ENCODE peak calls at places on chromosomes 13 and 19, in eight cellular contexts. P is ovary, M is body of pancreas, K is GM12892, N is Peyer's patch, F is lower leg skin, J is A549, A is tibial nerve. L is an unnamed sample.

GRCh38 chr19:30135358-30135757 is 193.3 kb downstream of the URI1 start:
- DNase-seq in P (no peak), J (no peak), A (no peak), M (no peak), K (no peak), N (no peak), F (no peak), L (no peak)

GRCh38 chr19:6132482-6132881 is 3.0 kb upstream of the ACSBG2 start:
- DNase-seq in F (no peak), P (no peak), J (no peak), M (no peak), N (no peak), A (no peak), K (no peak), L (no peak)

GRCh38 chr13:34750078-34750703 is 191.9 kb upstream of the NBEA start:
- DNase-seq in J (no peak), P (peak), A (no peak), M (peak), K (no peak), N (no peak), F (no peak), L (peak)

GRCh38 chr13:42330991-42331390 is 59.0 kb downstream of the AKAP11 start:
- DNase-seq in K (no peak), N (no peak), A (no peak), J (no peak), F (no peak), P (no peak), M (no peak), L (no peak)

GRCh38 chr13:20219585-20219984 is 12.5 kb downstream of the GJB6 start:
- DNase-seq in M (no peak), J (no peak), A (no peak), K (no peak), F (no peak), N (no peak), P (no peak), L (no peak)

GRCh38 chr19:45769054-45769782 is at the start of gene SIX5:
- DNase-seq in N (peak), A (peak), P (peak), F (peak), J (peak), K (peak), M (peak), L (peak)

GRCh38 chr19:50795665-50796073 is 5.5 kb downstream of the ACP4 start:
- DNase-seq in P (no peak), J (no peak), K (no peak), M (no peak), N (no peak), F (no peak), A (no peak), L (no peak)

GRCh38 chr13:57557979-57558529 is 73.5 kb upstream of the PCDH17 start:
- DNase-seq in J (no peak), P (no peak), A (no peak), F (no peak), M (no peak), N (no peak), K (no peak), L (no peak)

GRCh38 chr19:50835785-50836542 is 2.6 kb upstream of the KLK15 start:
- DNase-seq in M (peak), K (peak), A (peak), N (peak), F (no peak), P (peak), J (peak), L (peak)

GRCh38 chr13:28679628-28680027 is 20.7 kb downstream of the POMP start:
- DNase-seq in M (no peak), K (no peak), J (no peak), P (no peak), N (no peak), F (no peak), A (no peak), L (no peak)

GRCh38 chr13:61417171-61417570 is 1.5 kb upstream of the PCDH20 start:
- DNase-seq in F (no peak), N (no peak), P (no peak), M (no peak), K (no peak), A (no peak), J (no peak), L (no peak)

GRCh38 chr19:8209965-8210659 is 942 bp downstream of the CERS4 start:
- DNase-seq in K (no peak), P (no peak), F (no peak), A (no peak), N (no peak), J (no peak), M (no peak), L (no peak)

GRCh38 chr19:16355293-16356043 is 30.8 kb downstream of the KLF2 start:
- DNase-seq in M (no peak), N (no peak), K (no peak), F (no peak), A (no peak), J (no peak), P (peak), L (peak)

GRCh38 chr13:49052801-49053200 is 77.1 kb downstream of the FNDC3A start:
- DNase-seq in N (no peak), J (no peak), A (no peak), P (no peak), K (no peak), M (no peak), F (no peak), L (no peak)

GRCh38 chr13:72004236-72004635 is 137.2 kb upstream of the DACH1 start:
- DNase-seq in J (no peak), F (no peak), N (no peak), K (no peak), A (no peak), P (no peak), M (no peak), L (no peak)

GRCh38 chr13:85725433-85725832 is 73.8 kb downstream of the SLITRK6 start:
- DNase-seq in M (no peak), K (no peak), J (no peak), F (no peak), N (no peak), A (no peak), P (no peak), L (no peak)

GRCh38 chr19:47518139-47518538 is 3.3 kb upstream of the NAPA start:
- DNase-seq in K (no peak), F (no peak), M (no peak), J (no peak), A (no peak), N (no peak), P (no peak), L (no peak)

GRCh38 chr13:50894504-50894903 is 15.1 kb upstream of the RNASEH2B start:
- DNase-seq in M (no peak), J (no peak), F (no peak), K (no peak), P (no peak), A (no peak), N (no peak), L (no peak)

GRCh38 chr13:97275265-97275664 is 53.1 kb downstream of the MBNL2 start:
- DNase-seq in A (no peak), P (no peak), N (no peak), J (no peak), K (no peak), M (no peak), F (no peak), L (no peak)

GRCh38 chr13:106610511-106610910 is 42.6 kb upstream of the ARGLU1 start:
- DNase-seq in P (no peak), M (no peak), N (no peak), A (no peak), F (no peak), J (no peak), K (no peak), L (no peak)

GRCh38 chr19:45472557-45473365 is 5.0 kb downstream of the FOSB start:
- DNase-seq in N (no peak), K (no peak), F (no peak), M (no peak), P (no peak), A (no peak), J (no peak), L (no peak)

GRCh38 chr13:95099541-95099940 is 201.7 kb downstream of the ABCC4 start:
- DNase-seq in J (peak), F (no peak), N (no peak), P (no peak), K (no peak), M (no peak), A (no peak), L (no peak)

GRCh38 chr13:53200075-53200474 is 171.5 kb downstream of the OLFM4 start:
- DNase-seq in K (no peak), N (no peak), A (no peak), P (no peak), F (no peak), M (no peak), J (no peak), L (no peak)

GRCh38 chr13:83815598-83815997 is 66.7 kb downstream of the SLITRK1 start:
- DNase-seq in K (no peak), M (no peak), P (no peak), F (no peak), N (no peak), J (no peak), A (no peak), L (no peak)

GRCh38 chr19:2494084-2494446 is 18.1 kb downstream of the GADD45B start:
- DNase-seq in F (no peak), J (no peak), K (peak), P (no peak), A (no peak), M (peak), N (no peak), L (no peak)

GRCh38 chr13:42859760-42860159 is 78.4 kb downstream of the FAM216B start:
- DNase-seq in P (no peak), A (no peak), J (no peak), K (no peak), N (no peak), F (no peak), M (no peak), L (no peak)

GRCh38 chr19:52638601-52639000 is 446 bp upstream of the ZNF83 start:
- DNase-seq in F (peak), J (no peak), P (peak), A (no peak), N (no peak), M (no peak), K (peak), L (peak)

GRCh38 chr13:110636701-110637201 is 21.4 kb downstream of the NAXD start:
- DNase-seq in A (no peak), K (no peak), J (no peak), M (no peak), F (no peak), N (no peak), P (no peak), L (no peak)

GRCh38 chr13:110637275-110637674 is 21.9 kb downstream of the NAXD start:
- DNase-seq in P (no peak), M (no peak), A (no peak), K (no peak), J (no peak), N (no peak), F (no peak), L (no peak)

GRCh38 chr13:110638814-110639806 is 23.8 kb downstream of the NAXD start:
- DNase-seq in A (no peak), K (no peak), M (no peak), N (no peak), P (no peak), F (no peak), J (no peak), L (no peak)

GRCh38 chr13:110637747-110638146 is 22.4 kb downstream of the NAXD start:
- DNase-seq in P (no peak), J (no peak), M (no peak), N (no peak), K (no peak), F (no peak), A (no peak), L (no peak)

GRCh38 chr13:110638253-110638652 is 22.9 kb downstream of the NAXD start:
- DNase-seq in P (no peak), N (no peak), K (no peak), A (no peak), J (no peak), F (no peak), M (no peak), L (no peak)
- TF ChIP-seq POLR2A in P (no peak), N (no peak), K (no peak), A (no peak), J (no peak), F (no peak), M (no peak), L (no peak)

GRCh38 chr19:40813182-40813581 is 14.2 kb downstream of the EGLN2 start:
- DNase-seq in K (no peak), F (no peak), J (no peak), N (no peak), M (no peak), P (peak), A (no peak), L (no peak)
- TF ChIP-seq POLR2A in K (no peak), F (no peak), J (no peak), N (no peak), M (no peak), P (no peak), A (no peak), L (no peak)

DNA sequence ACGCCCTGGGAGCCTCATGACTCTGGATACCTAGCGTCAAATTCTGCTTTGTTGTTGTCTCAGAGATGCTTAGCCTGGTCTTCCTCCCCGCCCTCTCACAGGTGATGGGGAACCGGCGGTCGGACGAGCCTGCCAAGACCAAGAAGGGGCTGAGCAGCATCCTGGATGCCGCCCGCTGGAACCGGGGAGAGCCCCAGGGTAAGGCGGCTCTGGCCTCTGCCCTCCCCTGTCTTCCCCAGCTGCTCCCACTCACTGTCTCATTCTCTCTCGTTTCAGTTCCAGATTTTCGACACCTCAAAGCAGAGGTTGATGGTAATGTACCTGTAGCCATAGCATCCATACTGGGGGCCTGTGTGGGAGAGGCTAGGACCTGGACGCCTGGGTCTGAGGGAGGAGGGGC is 11.4 kb downstream of the ARHGEF1 start:
- DNase-seq in F (no peak), P (no peak), N (no peak), A (no peak), M (no peak), K (no peak), J (no peak), L (no peak)
- TF ChIP-seq POLR2A in F (no peak), P (no peak), N (no peak), A (no peak), M (no peak), K (no peak), J (no peak), L (no peak)

DNA sequence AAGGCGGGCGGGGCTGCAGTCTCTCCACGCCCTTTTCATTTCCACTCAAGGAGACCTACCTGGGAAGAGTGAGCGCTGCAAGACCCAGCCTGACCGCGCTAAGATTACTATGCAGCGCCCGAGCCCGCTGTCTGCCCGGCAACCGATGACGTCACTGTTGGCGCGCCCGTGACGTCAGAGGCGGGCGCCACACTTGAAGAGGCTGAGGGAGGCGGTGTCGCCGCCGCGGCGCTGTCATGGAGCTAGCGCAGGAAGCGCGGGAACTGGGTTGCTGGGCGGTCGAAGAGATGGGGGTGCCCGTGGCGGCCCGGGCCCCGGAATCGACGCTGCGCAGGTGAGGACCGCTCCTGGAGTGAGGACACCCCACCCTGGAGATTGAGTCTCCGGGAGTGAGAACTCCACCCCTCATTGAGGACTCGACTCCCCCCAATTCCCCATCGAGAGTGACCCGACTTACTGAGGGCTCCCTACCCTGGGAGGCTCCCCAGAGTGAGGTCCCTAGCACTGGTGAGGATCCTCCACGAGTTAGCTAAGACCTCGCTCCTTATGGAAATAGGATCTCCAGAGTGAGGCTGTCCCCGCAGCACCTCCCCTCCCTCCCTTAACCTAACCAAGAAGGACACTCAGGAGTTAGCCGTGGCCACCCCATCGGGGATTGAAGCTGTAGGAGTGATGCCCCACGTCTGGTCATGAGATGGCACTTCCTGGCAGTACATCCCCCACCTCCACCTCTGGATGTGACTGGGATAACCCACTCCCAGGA is at the start of gene HAUS5:
- DNase-seq in K (peak), N (peak), M (peak), F (peak), A (peak), P (peak), J (peak), L (peak)
- TF ChIP-seq POLR2A in K (peak), N (peak), M (peak), F (no peak), A (no peak), P (peak), J (peak), L (no peak)

DNA sequence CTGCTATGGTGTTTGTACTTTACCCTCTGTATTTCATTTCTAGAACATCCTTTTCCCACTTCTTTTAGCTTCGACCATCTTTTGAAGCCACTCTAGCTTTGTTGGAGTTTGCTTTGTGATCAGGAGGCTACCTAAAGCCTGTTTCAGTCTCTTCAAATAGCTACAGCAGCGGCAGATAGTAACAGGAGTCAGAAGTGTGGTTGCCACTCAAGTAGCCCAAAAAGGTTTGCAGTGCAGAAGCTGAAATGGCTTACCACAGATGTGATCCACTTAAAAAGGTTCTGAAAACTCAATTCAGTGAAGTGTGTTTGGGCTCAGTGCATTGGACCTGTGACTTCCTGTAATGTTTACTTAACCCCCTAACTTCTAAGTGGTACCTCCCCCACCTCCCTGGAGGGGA is 26.2 kb downstream of the WASF3 start:
- DNase-seq in F (no peak), N (no peak), A (no peak), J (no peak), P (no peak), K (no peak), M (no peak), L (no peak)
- TF ChIP-seq POLR2A in F (no peak), N (no peak), A (no peak), J (no peak), P (no peak), K (no peak), M (no peak), L (no peak)

L was measured in uterus.